ENCODE peak calls at places on chromosomes 4 and X, in ten cellular contexts. M is BJ, G is HFF-Myc, A is AG04450, P is K562, O is small intestine, N is thyroid gland, S is brain microvascular endothelial cell, B is uterus, H is NB4. R is an unnamed sample.

GRCh38 chrX:15903186-15903681 is 48.6 kb upstream of the AP1S2 start:
- DNase-seq in M (no peak), G (no peak), A (no peak), P (no peak), O (no peak), N (no peak), S (no peak), B (no peak), H (peak), R (no peak)

GRCh38 chr4:3488791-3489190 is 25.7 kb downstream of the DOK7 start:
- DNase-seq in M (no peak), G (no peak), A (no peak), P (no peak), O (no peak), N (no peak), S (no peak), B (no peak), H (no peak), R (no peak)

GRCh38 chr4:17327587-17327986 is 184.3 kb downstream of the QDPR start:
- DNase-seq in M (no peak), G (no peak), A (no peak), P (no peak), O (no peak), N (no peak), S (no peak), B (peak), H (no peak), R (no peak)

GRCh38 chr4:54017974-54018373 is 46.4 kb downstream of the CHIC2 start:
- DNase-seq in M (no peak), G (no peak), A (no peak), P (no peak), O (no peak), N (no peak), S (no peak), B (no peak), H (no peak), R (no peak)

GRCh38 chrX:39667746-39668507 is 429.8 kb downstream of the BCOR start:
- DNase-seq in M (no peak), G (no peak), A (no peak), P (no peak), O (no peak), N (no peak), S (no peak), B (no peak), H (no peak), R (no peak)

GRCh38 chr4:48958582-48958981 is 27.5 kb upstream of the CWH43 start:
- DNase-seq in M (no peak), G (no peak), A (no peak), P (no peak), O (no peak), N (no peak), S (no peak), B (no peak), H (no peak), R (no peak)

GRCh38 chrX:16114640-16115039 is 8.7 kb upstream of the GRPR start:
- DNase-seq in M (peak), G (peak), A (peak), P (no peak), O (no peak), N (no peak), S (peak), B (no peak), H (peak), R (peak)

GRCh38 chr4:133154725-133155124 is 5.6 kb downstream of the PCDH10 start:
- DNase-seq in M (no peak), G (no peak), A (no peak), P (no peak), O (no peak), N (no peak), S (peak), B (no peak), H (peak), R (no peak)

GRCh38 chrX:142043196-142043595 is 139.5 kb downstream of the MAGEC1 start:
- DNase-seq in M (no peak), G (no peak), A (no peak), P (no peak), O (no peak), N (no peak), S (no peak), B (no peak), H (no peak), R (no peak)

GRCh38 chr4:108950158-108950915 is 187.5 kb upstream of the ETNPPL start:
- DNase-seq in M (no peak), G (no peak), A (no peak), P (peak), O (no peak), N (no peak), S (peak), B (no peak), H (no peak), R (no peak)

GRCh38 chrX:11309220-11309619 is 16.0 kb downstream of the AMELX start:
- DNase-seq in M (no peak), G (no peak), A (no peak), P (no peak), O (no peak), N (no peak), S (peak), B (no peak), H (no peak), R (no peak)

GRCh38 chr4:101993002-101993840 is 202.7 kb downstream of the BANK1 start:
- DNase-seq in M (no peak), G (no peak), A (no peak), P (no peak), O (no peak), N (no peak), S (no peak), B (no peak), H (peak), R (no peak)

GRCh38 chr4:139776235-139776634 is 110.6 kb downstream of the MGST2 start:
- DNase-seq in M (no peak), G (no peak), A (no peak), P (no peak), O (no peak), N (no peak), S (no peak), B (no peak), H (no peak), R (no peak)

GRCh38 chr4:165663411-165663810 is 209.6 kb upstream of the TLL1 start:
- DNase-seq in M (no peak), G (no peak), A (no peak), P (no peak), O (no peak), N (no peak), S (no peak), B (no peak), H (no peak), R (no peak)

GRCh38 chr4:26594778-26595177 is 10.9 kb downstream of the TBC1D19 start:
- DNase-seq in M (no peak), G (no peak), A (no peak), P (no peak), O (no peak), N (no peak), S (no peak), B (no peak), H (no peak), R (no peak)

GRCh38 chrX:20857746-20858145 is 516.5 kb upstream of the CNKSR2 start:
- DNase-seq in M (no peak), G (no peak), A (no peak), P (no peak), O (no peak), N (no peak), S (no peak), B (no peak), H (peak), R (peak)

GRCh38 chr4:147423229-147423628 is 57.7 kb upstream of the EDNRA start:
- DNase-seq in M (no peak), G (no peak), A (no peak), P (no peak), O (no peak), N (no peak), S (no peak), B (no peak), H (no peak), R (no peak)

GRCh38 chrX:103310592-103311400 is at the start of gene BEX2:
- DNase-seq in M (no peak), G (no peak), A (no peak), P (peak), O (peak), N (peak), S (peak), B (peak), H (no peak), R (no peak)

GRCh38 chr4:78213218-78213617 is 156.1 kb downstream of the FRAS1 start:
- DNase-seq in M (no peak), G (no peak), A (no peak), P (no peak), O (peak), N (peak), S (no peak), B (no peak), H (no peak), R (no peak)

GRCh38 chrX:151031365-151031975 is 48.3 kb downstream of the HMGB3 start:
- DNase-seq in M (no peak), G (no peak), A (no peak), P (no peak), O (no peak), N (no peak), S (no peak), B (no peak), H (no peak), R (no peak)

GRCh38 chr4:23770011-23770410 is 119.8 kb downstream of the PPARGC1A start:
- DNase-seq in M (peak), G (no peak), A (no peak), P (no peak), O (no peak), N (no peak), S (no peak), B (no peak), H (no peak), R (no peak)

GRCh38 chr4:102554482-102554881 is 53.3 kb downstream of the NFKB1 start:
- DNase-seq in M (no peak), G (no peak), A (peak), P (no peak), O (no peak), N (no peak), S (peak), B (peak), H (no peak), R (peak)

GRCh38 chr4:122203407-122203806 is 51.3 kb downstream of the BLTP1 start:
- DNase-seq in M (no peak), G (no peak), A (no peak), P (no peak), O (no peak), N (no peak), S (no peak), B (no peak), H (no peak), R (no peak)

GRCh38 chrX:40173662-40174593 is 76.2 kb upstream of the BCOR start:
- DNase-seq in M (no peak), G (no peak), A (no peak), P (peak), O (peak), N (peak), S (no peak), B (peak), H (peak), R (no peak)

GRCh38 chrX:120207009-120207610 is 43.5 kb upstream of the ZBTB33 start:
- DNase-seq in M (no peak), G (no peak), A (no peak), P (no peak), O (no peak), N (peak), S (no peak), B (no peak), H (no peak), R (no peak)

GRCh38 chrX:97995834-97996233 is 1112.1 kb downstream of the RPA4 start:
- DNase-seq in M (no peak), G (no peak), A (no peak), P (no peak), O (no peak), N (no peak), S (no peak), B (no peak), H (no peak), R (no peak)

GRCh38 chr4:151719935-151720334 is 40.9 kb downstream of the GATB start:
- DNase-seq in M (no peak), G (no peak), A (no peak), P (no peak), O (no peak), N (no peak), S (no peak), B (no peak), H (no peak), R (no peak)

GRCh38 chrX:68428431-68428830 is 4.9 kb downstream of the OPHN1 start:
- DNase-seq in M (no peak), G (no peak), A (no peak), P (no peak), O (no peak), N (no peak), S (peak), B (no peak), H (no peak), R (no peak)

GRCh38 chr4:41362647-41363383 is 106.1 kb downstream of the UCHL1 start:
- DNase-seq in M (no peak), G (no peak), A (no peak), P (no peak), O (no peak), N (peak), S (no peak), B (no peak), H (no peak), R (no peak)
- H3K4me3 ChIP-seq in M (peak), G (no peak), A (no peak), P (no peak), O (no peak), N (peak), S (no peak), B (no peak), H (no peak), R (no peak)

GRCh38 chr4:158913766-158914165 is 144.9 kb downstream of the FNIP2 start:
- DNase-seq in M (no peak), G (no peak), A (no peak), P (no peak), O (no peak), N (no peak), S (no peak), B (no peak), H (no peak), R (no peak)
- H3K4me3 ChIP-seq in M (no peak), G (no peak), A (no peak), P (no peak), O (no peak), N (no peak), S (no peak), B (no peak), H (no peak), R (no peak)

GRCh38 chr4:28378109-28378830 is 1517.6 kb downstream of the STIM2 start:
- DNase-seq in M (no peak), G (no peak), A (no peak), P (no peak), O (no peak), N (no peak), S (no peak), B (no peak), H (peak), R (no peak)
- H3K4me3 ChIP-seq in M (no peak), G (no peak), A (no peak), P (no peak), O (no peak), N (no peak), S (no peak), B (no peak), H (no peak), R (no peak)

DNA sequence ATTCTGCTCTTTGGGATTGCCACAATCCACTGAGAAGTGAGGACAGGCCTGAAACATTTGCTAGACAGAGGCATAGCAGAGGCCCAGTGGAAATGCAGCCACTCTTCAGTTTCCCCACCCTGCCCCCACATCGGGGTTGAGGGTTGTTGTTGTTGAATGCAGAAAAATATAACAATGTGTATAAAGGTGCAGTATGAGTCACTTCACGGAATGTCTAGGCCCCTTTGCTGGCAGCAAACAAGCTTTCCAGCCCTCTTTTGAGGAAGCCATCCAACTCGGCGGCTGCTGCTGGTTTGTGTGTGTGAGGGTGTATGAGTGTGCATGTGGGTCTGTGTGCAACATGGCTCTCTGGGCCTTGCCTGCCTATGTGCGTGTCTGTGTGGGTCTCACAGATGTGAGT is 8.1 kb upstream of the ELF4 start:
- DNase-seq in M (no peak), G (peak), A (peak), P (no peak), O (no peak), N (peak), S (peak), B (peak), H (no peak), R (peak)
- H3K4me3 ChIP-seq in M (no peak), G (no peak), A (peak), P (no peak), O (no peak), N (no peak), S (no peak), B (no peak), H (no peak), R (peak)

GRCh38 chr4:1234811-1235292 is 14.1 kb downstream of the CTBP1 start:
- DNase-seq in M (no peak), G (no peak), A (no peak), P (no peak), O (no peak), N (no peak), S (no peak), B (peak), H (no peak), R (no peak)
- H3K4me3 ChIP-seq in M (no peak), G (no peak), A (no peak), P (no peak), O (no peak), N (no peak), S (no peak), B (no peak), H (no peak), R (no peak)

R was measured in skeletal muscle cell.